ENCODE peak calls at places on chromosome 10, in ten cellular contexts. One of them, this sample, is unnamed.

GRCh38 chr10:133385214-133385613 is 6.2 kb downstream of the PAOX start:
- DNase-seq in adipocyte: no peak
- DNase-seq in right cardiac atrium: no peak
- DNase-seq in adrenal gland: no peak
- DNase-seq in cardiac muscle cell: no peak
- DNase-seq in fibroblast of pulmonary artery: no peak
- DNase-seq in heart right ventricle: no peak
- DNase-seq in GM23248: no peak
- DNase-seq in ovary: no peak
- DNase-seq in dorsolateral prefrontal cortex: no peak
- DNase-seq in this sample: no peak

GRCh38 chr10:17737021-17737965 is 14.7 kb upstream of the TMEM236 start:
- DNase-seq in adipocyte: peak
- DNase-seq in right cardiac atrium: peak
- DNase-seq in adrenal gland: no peak
- DNase-seq in cardiac muscle cell: peak
- DNase-seq in fibroblast of pulmonary artery: peak
- DNase-seq in heart right ventricle: peak
- DNase-seq in GM23248: peak
- DNase-seq in ovary: no peak
- DNase-seq in dorsolateral prefrontal cortex: no peak
- DNase-seq in this sample: peak

GRCh38 chr10:929965-930364 is 1.5 kb downstream of the LARP4B start:
- DNase-seq in adipocyte: peak
- DNase-seq in right cardiac atrium: no peak
- DNase-seq in adrenal gland: no peak
- DNase-seq in cardiac muscle cell: no peak
- DNase-seq in fibroblast of pulmonary artery: no peak
- DNase-seq in heart right ventricle: no peak
- DNase-seq in GM23248: peak
- DNase-seq in ovary: no peak
- DNase-seq in dorsolateral prefrontal cortex: no peak
- DNase-seq in this sample: no peak

GRCh38 chr10:72058989-72059842 is 29.1 kb downstream of the SPOCK2 start:
- DNase-seq in adipocyte: peak
- DNase-seq in right cardiac atrium: no peak
- DNase-seq in adrenal gland: no peak
- DNase-seq in cardiac muscle cell: no peak
- DNase-seq in fibroblast of pulmonary artery: peak
- DNase-seq in heart right ventricle: no peak
- DNase-seq in GM23248: no peak
- DNase-seq in ovary: no peak
- DNase-seq in dorsolateral prefrontal cortex: no peak
- DNase-seq in this sample: no peak

GRCh38 chr10:78109210-78109609 is 75.5 kb downstream of the RPS24 start:
- DNase-seq in adipocyte: no peak
- DNase-seq in right cardiac atrium: no peak
- DNase-seq in adrenal gland: no peak
- DNase-seq in cardiac muscle cell: no peak
- DNase-seq in fibroblast of pulmonary artery: no peak
- DNase-seq in heart right ventricle: no peak
- DNase-seq in GM23248: no peak
- DNase-seq in ovary: no peak
- DNase-seq in dorsolateral prefrontal cortex: no peak
- DNase-seq in this sample: no peak

GRCh38 chr10:102600816-102601215 is 43.5 kb upstream of the TRIM8 start:
- DNase-seq in adipocyte: no peak
- DNase-seq in right cardiac atrium: no peak
- DNase-seq in adrenal gland: no peak
- DNase-seq in cardiac muscle cell: no peak
- DNase-seq in fibroblast of pulmonary artery: no peak
- DNase-seq in heart right ventricle: no peak
- DNase-seq in GM23248: no peak
- DNase-seq in ovary: no peak
- DNase-seq in dorsolateral prefrontal cortex: no peak
- DNase-seq in this sample: no peak

GRCh38 chr10:36188054-36188453 is 546.0 kb upstream of the FZD8 start:
- DNase-seq in adipocyte: no peak
- DNase-seq in right cardiac atrium: peak
- DNase-seq in adrenal gland: no peak
- DNase-seq in cardiac muscle cell: peak
- DNase-seq in fibroblast of pulmonary artery: peak
- DNase-seq in heart right ventricle: peak
- DNase-seq in GM23248: peak
- DNase-seq in ovary: no peak
- DNase-seq in dorsolateral prefrontal cortex: no peak
- DNase-seq in this sample: no peak

GRCh38 chr10:113704637-113705343 is 25.1 kb downstream of the CASP7 start:
- DNase-seq in adipocyte: peak
- DNase-seq in right cardiac atrium: no peak
- DNase-seq in adrenal gland: no peak
- DNase-seq in cardiac muscle cell: peak
- DNase-seq in fibroblast of pulmonary artery: peak
- DNase-seq in heart right ventricle: no peak
- DNase-seq in GM23248: peak
- DNase-seq in ovary: no peak
- DNase-seq in dorsolateral prefrontal cortex: no peak
- DNase-seq in this sample: peak

GRCh38 chr10:7199152-7199760 is 211.6 kb downstream of the SFMBT2 start:
- DNase-seq in adipocyte: no peak
- DNase-seq in right cardiac atrium: no peak
- DNase-seq in adrenal gland: no peak
- DNase-seq in cardiac muscle cell: peak
- DNase-seq in fibroblast of pulmonary artery: peak
- DNase-seq in heart right ventricle: no peak
- DNase-seq in GM23248: no peak
- DNase-seq in ovary: no peak
- DNase-seq in dorsolateral prefrontal cortex: no peak
- DNase-seq in this sample: no peak

GRCh38 chr10:122421747-122422146 is 32.7 kb upstream of the ARMS2 start:
- DNase-seq in adipocyte: peak
- DNase-seq in right cardiac atrium: no peak
- DNase-seq in adrenal gland: no peak
- DNase-seq in cardiac muscle cell: peak
- DNase-seq in fibroblast of pulmonary artery: peak
- DNase-seq in heart right ventricle: no peak
- DNase-seq in GM23248: peak
- DNase-seq in ovary: no peak
- DNase-seq in dorsolateral prefrontal cortex: no peak
- DNase-seq in this sample: no peak

GRCh38 chr10:89283988-89284475 is 17.8 kb upstream of the IFIT2 start:
- DNase-seq in adipocyte: peak
- DNase-seq in right cardiac atrium: peak
- DNase-seq in adrenal gland: peak
- DNase-seq in cardiac muscle cell: peak
- DNase-seq in fibroblast of pulmonary artery: peak
- DNase-seq in heart right ventricle: peak
- DNase-seq in GM23248: peak
- DNase-seq in ovary: peak
- DNase-seq in dorsolateral prefrontal cortex: no peak
- DNase-seq in this sample: peak

GRCh38 chr10:103676851-103677417 is 178.4 kb downstream of the SH3PXD2A start:
- DNase-seq in adipocyte: peak
- DNase-seq in right cardiac atrium: peak
- DNase-seq in adrenal gland: peak
- DNase-seq in cardiac muscle cell: peak
- DNase-seq in fibroblast of pulmonary artery: peak
- DNase-seq in heart right ventricle: no peak
- DNase-seq in GM23248: peak
- DNase-seq in ovary: no peak
- DNase-seq in dorsolateral prefrontal cortex: no peak
- DNase-seq in this sample: peak

GRCh38 chr10:68826764-68827591 is at the start of gene STOX1:
- DNase-seq in adipocyte: peak
- DNase-seq in right cardiac atrium: peak
- DNase-seq in adrenal gland: peak
- DNase-seq in cardiac muscle cell: peak
- DNase-seq in fibroblast of pulmonary artery: peak
- DNase-seq in heart right ventricle: peak
- DNase-seq in GM23248: peak
- DNase-seq in ovary: peak
- DNase-seq in dorsolateral prefrontal cortex: peak
- DNase-seq in this sample: peak

GRCh38 chr10:114801411-114801813 is 20.2 kb upstream of the FHIP2A start:
- DNase-seq in adipocyte: no peak
- DNase-seq in right cardiac atrium: no peak
- DNase-seq in adrenal gland: no peak
- DNase-seq in cardiac muscle cell: no peak
- DNase-seq in fibroblast of pulmonary artery: no peak
- DNase-seq in heart right ventricle: no peak
- DNase-seq in GM23248: no peak
- DNase-seq in ovary: no peak
- DNase-seq in dorsolateral prefrontal cortex: no peak
- DNase-seq in this sample: no peak

GRCh38 chr10:87974769-87975168 is 111.3 kb downstream of the PTEN start:
- DNase-seq in adipocyte: no peak
- DNase-seq in right cardiac atrium: no peak
- DNase-seq in adrenal gland: no peak
- DNase-seq in cardiac muscle cell: no peak
- DNase-seq in fibroblast of pulmonary artery: no peak
- DNase-seq in heart right ventricle: no peak
- DNase-seq in GM23248: no peak
- DNase-seq in ovary: no peak
- DNase-seq in dorsolateral prefrontal cortex: no peak
- DNase-seq in this sample: no peak

DNA sequence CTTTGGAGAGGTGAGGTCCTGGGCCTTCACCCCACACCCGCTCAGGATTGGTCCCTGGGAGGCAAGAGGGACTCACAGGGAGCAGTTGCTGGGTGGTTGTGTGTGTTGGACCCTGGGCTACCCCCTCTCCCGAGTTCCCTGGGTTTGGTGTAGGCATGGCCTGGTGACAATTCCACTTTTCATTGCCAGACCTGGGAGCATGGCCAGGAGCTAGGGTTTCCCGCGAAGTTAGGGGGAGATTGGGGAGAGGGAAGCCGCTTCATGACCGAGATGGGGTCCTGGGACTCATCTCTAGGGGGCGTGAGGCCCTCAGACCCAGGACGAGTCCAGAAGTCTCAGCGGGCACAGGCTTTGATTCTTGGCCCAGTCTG is 579 bp downstream of the PALD1 start:
- DNase-seq in adipocyte: no peak
- DNase-seq in right cardiac atrium: no peak
- DNase-seq in adrenal gland: no peak
- DNase-seq in cardiac muscle cell: no peak
- DNase-seq in fibroblast of pulmonary artery: no peak
- DNase-seq in heart right ventricle: no peak
- DNase-seq in GM23248: no peak
- DNase-seq in ovary: no peak
- DNase-seq in dorsolateral prefrontal cortex: no peak
- DNase-seq in this sample: no peak
- H3K4me3 ChIP-seq in adipocyte: no peak
- H3K4me3 ChIP-seq in right cardiac atrium: peak
- H3K4me3 ChIP-seq in adrenal gland: no peak
- H3K4me3 ChIP-seq in cardiac muscle cell: peak
- H3K4me3 ChIP-seq in fibroblast of pulmonary artery: no peak
- H3K4me3 ChIP-seq in heart right ventricle: peak
- H3K4me3 ChIP-seq in GM23248: peak
- H3K4me3 ChIP-seq in ovary: peak
- H3K4me3 ChIP-seq in dorsolateral prefrontal cortex: peak
- H3K4me3 ChIP-seq in this sample: no peak

GRCh38 chr10:61944445-61945123 is 43.1 kb downstream of the ARID5B start:
- DNase-seq in adipocyte: no peak
- DNase-seq in right cardiac atrium: no peak
- DNase-seq in adrenal gland: no peak
- DNase-seq in cardiac muscle cell: no peak
- DNase-seq in fibroblast of pulmonary artery: no peak
- DNase-seq in heart right ventricle: no peak
- DNase-seq in GM23248: no peak
- DNase-seq in ovary: no peak
- DNase-seq in dorsolateral prefrontal cortex: no peak
- DNase-seq in this sample: no peak
- H3K4me3 ChIP-seq in adipocyte: peak
- H3K4me3 ChIP-seq in right cardiac atrium: no peak
- H3K4me3 ChIP-seq in adrenal gland: no peak
- H3K4me3 ChIP-seq in cardiac muscle cell: no peak
- H3K4me3 ChIP-seq in fibroblast of pulmonary artery: no peak
- H3K4me3 ChIP-seq in heart right ventricle: no peak
- H3K4me3 ChIP-seq in GM23248: no peak
- H3K4me3 ChIP-seq in ovary: no peak
- H3K4me3 ChIP-seq in dorsolateral prefrontal cortex: no peak
- H3K4me3 ChIP-seq in this sample: no peak

GRCh38 chr10:6146921-6147320 is 55.8 kb upstream of the PFKFB3 start:
- DNase-seq in adipocyte: no peak
- DNase-seq in right cardiac atrium: no peak
- DNase-seq in adrenal gland: no peak
- DNase-seq in cardiac muscle cell: no peak
- DNase-seq in fibroblast of pulmonary artery: no peak
- DNase-seq in heart right ventricle: no peak
- DNase-seq in GM23248: no peak
- DNase-seq in ovary: no peak
- DNase-seq in dorsolateral prefrontal cortex: no peak
- DNase-seq in this sample: no peak

GRCh38 chr10:6144609-6145413 is 56.0 kb downstream of the RBM17 start:
- DNase-seq in adipocyte: peak
- DNase-seq in right cardiac atrium: peak
- DNase-seq in adrenal gland: peak
- DNase-seq in cardiac muscle cell: peak
- DNase-seq in fibroblast of pulmonary artery: peak
- DNase-seq in heart right ventricle: peak
- DNase-seq in GM23248: peak
- DNase-seq in ovary: peak
- DNase-seq in dorsolateral prefrontal cortex: peak
- DNase-seq in this sample: peak

GRCh38 chr10:6145414-6145978 is 56.7 kb downstream of the RBM17 start:
- DNase-seq in adipocyte: no peak
- DNase-seq in right cardiac atrium: no peak
- DNase-seq in adrenal gland: no peak
- DNase-seq in cardiac muscle cell: no peak
- DNase-seq in fibroblast of pulmonary artery: no peak
- DNase-seq in heart right ventricle: no peak
- DNase-seq in GM23248: peak
- DNase-seq in ovary: peak
- DNase-seq in dorsolateral prefrontal cortex: no peak
- DNase-seq in this sample: no peak

GRCh38 chr10:6148251-6148691 is 54.5 kb upstream of the PFKFB3 start:
- DNase-seq in adipocyte: no peak
- DNase-seq in right cardiac atrium: no peak
- DNase-seq in adrenal gland: no peak
- DNase-seq in cardiac muscle cell: no peak
- DNase-seq in fibroblast of pulmonary artery: no peak
- DNase-seq in heart right ventricle: no peak
- DNase-seq in GM23248: no peak
- DNase-seq in ovary: no peak
- DNase-seq in dorsolateral prefrontal cortex: no peak
- DNase-seq in this sample: no peak

GRCh38 chr10:6145979-6146432 is 56.7 kb upstream of the PFKFB3 start:
- DNase-seq in adipocyte: no peak
- DNase-seq in right cardiac atrium: no peak
- DNase-seq in adrenal gland: no peak
- DNase-seq in cardiac muscle cell: no peak
- DNase-seq in fibroblast of pulmonary artery: no peak
- DNase-seq in heart right ventricle: no peak
- DNase-seq in GM23248: no peak
- DNase-seq in ovary: no peak
- DNase-seq in dorsolateral prefrontal cortex: no peak
- DNase-seq in this sample: no peak
- H3K4me3 ChIP-seq in adipocyte: peak
- H3K4me3 ChIP-seq in right cardiac atrium: peak
- H3K4me3 ChIP-seq in adrenal gland: no peak
- H3K4me3 ChIP-seq in cardiac muscle cell: peak
- H3K4me3 ChIP-seq in fibroblast of pulmonary artery: peak
- H3K4me3 ChIP-seq in heart right ventricle: peak
- H3K4me3 ChIP-seq in GM23248: peak
- H3K4me3 ChIP-seq in ovary: peak
- H3K4me3 ChIP-seq in dorsolateral prefrontal cortex: peak
- H3K4me3 ChIP-seq in this sample: peak

GRCh38 chr10:92691042-92691590 is 1.4 kb downstream of the HHEX start:
- DNase-seq in adipocyte: no peak
- DNase-seq in right cardiac atrium: peak
- DNase-seq in adrenal gland: peak
- DNase-seq in cardiac muscle cell: no peak
- DNase-seq in fibroblast of pulmonary artery: no peak
- DNase-seq in heart right ventricle: no peak
- DNase-seq in GM23248: no peak
- DNase-seq in ovary: no peak
- DNase-seq in dorsolateral prefrontal cortex: no peak
- DNase-seq in this sample: no peak
- H3K4me3 ChIP-seq in adipocyte: no peak
- H3K4me3 ChIP-seq in right cardiac atrium: peak
- H3K4me3 ChIP-seq in adrenal gland: no peak
- H3K4me3 ChIP-seq in cardiac muscle cell: no peak
- H3K4me3 ChIP-seq in fibroblast of pulmonary artery: peak
- H3K4me3 ChIP-seq in heart right ventricle: peak
- H3K4me3 ChIP-seq in GM23248: no peak
- H3K4me3 ChIP-seq in ovary: no peak
- H3K4me3 ChIP-seq in dorsolateral prefrontal cortex: peak
- H3K4me3 ChIP-seq in this sample: no peak

This sample was measured in epithelial cell of esophagus.